ENCODE peak calls at places on chromosomes 6 and 20, in seven cellular contexts. Q, G, K, S, U, W and T are unnamed samples.

GRCh38 chr6:77011929-77012545 is 451.3 kb downstream of the HTR1B start:
- DNase-seq in S (no peak), K (no peak), U (no peak), G (no peak), W (no peak), Q (no peak), T (no peak)

GRCh38 chr20:33450867-33451266 is 7.3 kb upstream of the SNTA1 start:
- DNase-seq in W (no peak), K (peak), S (no peak), Q (peak), G (peak), U (no peak), T (no peak)

GRCh38 chr6:110708295-110708965 is 106.8 kb downstream of the CDK19 start:
- DNase-seq in Q (no peak), S (no peak), K (no peak), G (no peak), W (peak), U (peak), T (peak)

GRCh38 chr6:162056745-162057144 is 670.8 kb downstream of the PRKN start:
- DNase-seq in G (peak), Q (no peak), W (no peak), S (peak), K (no peak), U (no peak), T (no peak)

GRCh38 chr6:106715922-106716321 is 86.5 kb downstream of the QRSL1 start:
- DNase-seq in K (no peak), U (no peak), Q (no peak), S (no peak), G (no peak), W (no peak), T (no peak)

GRCh38 chr6:81752084-81752968 is at the start of gene TENT5A:
- DNase-seq in U (peak), S (peak), Q (peak), K (peak), G (peak), W (peak), T (peak)

GRCh38 chr6:64046746-64047208 is 411.2 kb downstream of the PHF3 start:
- DNase-seq in S (no peak), Q (no peak), G (no peak), K (no peak), U (no peak), W (no peak), T (no peak)

GRCh38 chr20:63163596-63164560 is 52.1 kb downstream of the YTHDF1 start:
- DNase-seq in Q (no peak), K (no peak), S (no peak), G (no peak), U (no peak), W (no peak), T (no peak)

GRCh38 chr6:105593805-105594231 is 190.9 kb upstream of the PREP start:
- DNase-seq in K (no peak), Q (no peak), W (peak), U (no peak), G (no peak), S (no peak), T (no peak)

GRCh38 chr6:45415315-45415714 is 37.6 kb upstream of the SUPT3H start:
- DNase-seq in G (no peak), W (no peak), Q (no peak), S (no peak), K (no peak), U (no peak), T (no peak)

GRCh38 chr6:99612551-99613397 is 6.1 kb downstream of the PRDM13 start:
- DNase-seq in W (no peak), S (no peak), Q (no peak), U (no peak), K (no peak), G (no peak), T (no peak)
- H3K4me3 ChIP-seq in W (peak), S (peak), Q (no peak), U (peak), K (peak), G (no peak), T (peak)

GRCh38 chr6:73388800-73389512 is 5.7 kb upstream of the DDX43 start:
- DNase-seq in G (peak), K (peak), W (peak), U (no peak), S (peak), Q (peak), T (peak)
- TF ChIP-seq CTCF in G (peak), K (peak), W (peak), U (peak), S (peak), Q (peak), T (peak)

GRCh38 chr6:169075211-169075621 is 178.4 kb downstream of the THBS2 start:
- DNase-seq in U (peak), K (peak), G (no peak), W (peak), Q (no peak), S (no peak), T (peak)
- H3K4me3 ChIP-seq in U (no peak), K (no peak), G (no peak), W (peak), Q (no peak), S (no peak), T (no peak)

DNA sequence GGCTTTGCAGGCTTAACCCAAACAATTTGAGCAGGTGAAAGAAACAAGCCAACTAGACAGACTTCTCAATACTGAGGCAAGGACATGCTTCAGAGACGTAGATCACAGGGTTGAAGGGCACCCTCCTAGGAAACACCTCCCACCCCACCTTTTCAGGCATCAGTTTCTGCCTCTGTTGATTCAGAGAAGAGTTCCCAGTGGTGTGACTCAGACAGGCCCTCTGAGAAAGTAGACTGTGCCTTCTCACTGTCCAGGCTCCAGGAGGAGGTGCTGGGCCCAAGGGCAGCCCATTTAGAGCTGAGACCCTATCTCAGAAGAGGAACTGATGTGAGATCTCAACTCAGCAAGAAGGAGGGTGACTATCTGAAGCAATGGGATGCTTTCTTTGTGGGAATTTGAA is 108.1 kb downstream of the FAM50B start:
- DNase-seq in K (no peak), S (no peak), Q (no peak), W (no peak), U (no peak), G (peak), T (no peak)
- TF ChIP-seq CTCF in K (no peak), S (no peak), Q (no peak), W (no peak), U (no peak), G (no peak), T (no peak)

DNA sequence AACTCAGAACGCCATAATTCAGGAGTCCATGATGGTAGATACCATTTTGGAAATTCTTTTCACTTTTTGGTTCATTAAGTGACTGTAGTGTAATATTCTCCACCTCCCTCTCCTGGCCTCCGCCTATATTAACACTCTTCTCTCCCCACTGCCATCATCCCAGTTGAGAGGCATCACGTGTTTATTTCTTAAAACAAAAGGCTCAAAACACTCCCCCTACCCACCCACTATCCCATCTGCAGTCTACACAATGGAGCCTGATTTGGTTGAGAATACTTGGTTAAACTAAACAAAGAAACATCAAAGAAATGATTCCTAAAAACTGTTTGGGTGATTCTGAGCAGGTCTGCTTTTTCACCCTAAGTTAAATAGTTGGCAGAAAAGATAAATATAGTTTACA is 5.8 kb downstream of the TFAP2B start:
- DNase-seq in G (no peak), U (no peak), K (no peak), S (no peak), W (no peak), Q (no peak), T (no peak)
- H3K4me3 ChIP-seq in G (no peak), U (no peak), K (no peak), S (no peak), W (no peak), Q (no peak), T (no peak)

DNA sequence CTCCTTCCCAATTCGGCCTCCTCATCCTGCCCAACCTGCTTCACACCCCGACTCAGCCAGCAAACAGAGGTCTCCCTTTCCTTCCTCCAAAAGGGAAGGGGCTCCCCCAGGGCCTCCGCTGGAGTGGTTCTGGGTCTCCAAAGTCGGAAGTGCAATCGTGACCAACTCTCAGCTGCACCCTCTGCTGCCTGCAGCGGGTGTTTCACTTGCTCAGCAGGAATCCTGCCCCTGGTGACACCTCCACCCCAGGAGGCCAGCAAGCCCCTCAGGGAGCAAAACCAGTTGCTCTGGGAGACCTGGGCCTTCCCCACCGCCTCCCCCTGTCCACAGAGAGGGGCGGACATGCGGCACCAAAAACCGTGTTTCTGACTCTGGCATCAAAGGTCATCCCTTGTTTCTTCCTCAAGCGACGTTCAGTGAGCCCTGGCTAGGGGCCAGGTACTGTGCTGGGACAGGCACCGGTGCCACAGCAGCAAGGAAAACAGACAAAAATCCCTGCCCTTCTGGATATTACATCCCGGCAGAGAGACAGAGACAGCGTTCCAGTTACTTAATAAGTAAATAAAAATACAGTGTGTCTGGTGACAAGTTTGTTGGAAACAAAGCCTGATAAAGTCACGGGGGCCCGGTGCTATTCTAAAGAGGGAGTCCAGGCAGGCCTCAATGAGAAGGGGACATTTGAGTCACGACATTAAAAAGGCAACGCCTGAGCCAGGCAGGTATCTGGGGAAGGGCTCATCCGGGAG is 219.0 kb downstream of the BMP7 start:
- DNase-seq in K (peak), S (peak), G (peak), U (no peak), W (no peak), Q (peak), T (no peak)
- TF ChIP-seq CTCF in K (no peak), S (peak), G (peak), U (no peak), W (no peak), Q (peak), T (peak)

GRCh38 chr6:98945311-98946005 is 2.3 kb downstream of the FBXL4 start:
- DNase-seq in S (no peak), G (no peak), W (no peak), K (no peak), U (no peak), Q (no peak), T (no peak)
- H3K4me3 ChIP-seq in S (peak), G (peak), W (no peak), K (no peak), U (no peak), Q (peak), T (no peak)